ENCODE peak calls at places on chromosomes 11 and 22, in seven cellular contexts. F is coronary artery, H is HL-60, S is brain microvascular endothelial cell, E is lower lobe of right lung, K is tibial nerve, V is foreskin keratinocyte. B is an unnamed sample.

GRCh38 chr11:1205121-1205986 is 17.5 kb upstream of the MUC5B start:
- DNase-seq in H (no peak), K (no peak), F (no peak), S (no peak), V (no peak), E (peak), B (no peak)

GRCh38 chr11:65152157-65152556 is 17.8 kb upstream of the SYVN1 start:
- DNase-seq in S (no peak), H (no peak), V (no peak), F (no peak), E (no peak), K (no peak), B (no peak)

GRCh38 chr11:24900524-24900923 is 403.7 kb downstream of the LUZP2 start:
- DNase-seq in H (no peak), V (no peak), K (no peak), S (no peak), F (no peak), E (no peak), B (no peak)

GRCh38 chr11:22076215-22076930 is 116.5 kb upstream of the ANO5 start:
- DNase-seq in S (no peak), K (no peak), H (no peak), E (no peak), V (no peak), F (no peak), B (no peak)

GRCh38 chr22:35154937-35155387 is 89.0 kb downstream of the ISX start:
- DNase-seq in V (peak), H (peak), S (peak), K (peak), E (peak), F (no peak), B (no peak)

GRCh38 chr11:535519-536454 is at the start of gene HRAS:
- DNase-seq in S (peak), H (peak), V (peak), F (peak), E (peak), K (peak), B (peak)

GRCh38 chr11:33941637-33942160 is 49.8 kb upstream of the LMO2 start:
- DNase-seq in K (no peak), H (peak), F (no peak), S (peak), V (no peak), E (no peak), B (no peak)

GRCh38 chr22:43919106-43919965 is 4.3 kb upstream of the PNPLA3 start:
- DNase-seq in E (no peak), V (peak), H (no peak), F (no peak), K (no peak), S (peak), B (no peak)

GRCh38 chr11:2563216-2564007 is 118.6 kb downstream of the KCNQ1 start:
- DNase-seq in E (peak), V (no peak), S (no peak), K (no peak), H (no peak), F (no peak), B (no peak)

GRCh38 chr11:11349870-11350325 is 3.2 kb downstream of the CSNK2A3 start:
- DNase-seq in H (no peak), V (no peak), F (no peak), S (peak), E (no peak), K (peak), B (no peak)

GRCh38 chr11:68047437-68048290 is 8.8 kb downstream of the TCIRG1 start:
- DNase-seq in E (no peak), S (no peak), H (no peak), K (no peak), V (peak), F (no peak), B (no peak)

GRCh38 chr11:36391062-36391461 is 95.0 kb downstream of the PRR5L start:
- DNase-seq in K (no peak), V (no peak), E (no peak), S (no peak), F (no peak), H (peak), B (no peak)
- H3K27ac ChIP-seq in K (no peak), V (no peak), E (no peak), S (no peak), F (no peak), H (no peak), B (no peak)

GRCh38 chr22:26566994-26567393 is 22.9 kb downstream of the TPST2 start:
- DNase-seq in F (no peak), K (no peak), H (no peak), E (no peak), V (no peak), S (no peak), B (no peak)
- H3K27ac ChIP-seq in F (no peak), K (no peak), H (no peak), E (no peak), V (no peak), S (no peak), B (peak)

GRCh38 chr11:57639321-57640067 is 10.2 kb downstream of the YPEL4 start:
- DNase-seq in H (no peak), K (no peak), E (no peak), S (no peak), V (no peak), F (no peak), B (no peak)
- H3K27ac ChIP-seq in H (no peak), K (peak), E (peak), S (peak), V (peak), F (no peak), B (peak)

DNA sequence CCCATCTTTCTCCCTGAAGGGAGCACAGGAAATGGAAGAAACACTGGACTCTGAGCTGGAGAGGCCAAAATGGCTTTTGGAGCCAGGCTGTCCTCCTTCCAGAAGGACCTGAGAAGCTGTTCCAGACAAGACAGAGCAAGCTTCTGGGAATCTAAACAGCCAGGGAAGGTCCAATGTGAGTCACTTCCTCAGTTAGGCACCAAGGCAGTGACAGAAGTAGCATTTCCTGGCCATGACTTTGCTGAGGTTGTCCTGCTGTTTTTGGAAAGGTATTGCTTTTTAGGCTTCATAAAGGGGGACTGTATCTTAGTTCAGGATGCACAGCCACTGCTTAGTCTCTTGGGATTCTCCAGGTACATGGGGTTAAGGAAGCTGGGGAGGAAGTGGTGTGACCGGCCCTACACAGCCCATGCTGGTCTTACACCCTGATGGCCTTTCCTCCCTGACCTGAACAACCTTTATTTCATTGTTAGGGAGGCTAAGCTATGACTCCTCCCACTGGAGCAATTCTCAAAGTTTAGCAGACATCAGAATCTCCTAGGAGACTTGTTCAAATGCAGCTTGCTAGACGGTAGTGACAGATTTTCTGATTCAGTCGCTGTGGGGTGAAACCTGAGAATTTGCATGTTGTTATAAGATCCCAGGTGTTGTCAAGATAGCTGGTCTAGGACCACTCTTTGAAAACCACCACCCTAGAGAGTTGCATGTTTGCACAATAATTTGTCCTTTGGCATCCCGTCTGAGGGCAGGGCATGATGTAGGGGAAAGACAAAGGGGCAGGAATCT is 6.8 kb upstream of the INSC start:
- DNase-seq in F (no peak), E (no peak), V (peak), H (no peak), S (no peak), K (no peak), B (no peak)
- H3K27ac ChIP-seq in F (no peak), E (no peak), V (peak), H (no peak), S (no peak), K (no peak), B (peak)

GRCh38 chr11:118633979-118634378 is 26.6 kb downstream of the PHLDB1 start:
- DNase-seq in K (no peak), E (no peak), H (no peak), F (no peak), S (no peak), V (no peak), B (no peak)
- H3K27ac ChIP-seq in K (peak), E (peak), H (no peak), F (peak), S (no peak), V (no peak), B (no peak)

DNA sequence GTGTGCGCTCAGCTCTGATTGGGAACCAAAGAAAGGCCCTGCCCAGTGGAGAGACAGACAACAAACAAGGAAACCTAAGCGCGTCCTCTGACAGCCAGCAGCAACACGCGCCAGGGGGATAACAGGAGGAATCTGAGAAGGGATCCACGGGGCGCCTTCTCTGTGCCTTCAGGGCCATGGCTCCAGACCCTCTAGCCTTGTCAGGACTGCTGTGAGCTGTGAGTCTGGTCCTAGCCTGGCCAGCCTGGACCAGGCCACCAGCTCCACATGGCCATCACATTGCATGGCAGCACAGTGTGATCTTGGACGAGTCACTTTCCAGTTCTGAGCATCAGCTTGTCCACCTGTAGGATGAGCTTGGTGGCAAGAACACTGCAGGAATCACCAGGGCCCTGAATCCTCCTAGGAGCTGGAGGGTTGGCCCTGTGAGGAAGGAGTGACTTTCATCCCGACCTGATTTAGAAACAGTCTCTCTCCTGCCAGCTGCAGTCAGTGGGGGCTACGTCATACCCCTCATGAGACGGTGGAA is 11.8 kb upstream of the MGAT3 start:
- DNase-seq in S (no peak), E (no peak), H (no peak), V (no peak), K (no peak), F (no peak), B (no peak)
- H3K27ac ChIP-seq in S (no peak), E (no peak), H (peak), V (no peak), K (no peak), F (no peak), B (no peak)